ENCODE peak calls at places on chromosomes 16 and 17, in seven cellular contexts. M, I, U, N, L, F and H are unnamed samples.

GRCh38 chr16:85149776-85150175 is 37.5 kb upstream of the CIBAR2 start:
- DNase-seq in M (no peak), I (no peak), U (no peak), N (no peak), L (no peak), F (no peak), H (no peak)

GRCh38 chr16:7167651-7168050 is 165.0 kb upstream of the RBFOX1 start:
- DNase-seq in M (no peak), I (no peak), U (no peak), N (no peak), L (no peak), F (no peak), H (no peak)

GRCh38 chr16:20610892-20611349 is 34.8 kb upstream of the ACSM2B start:
- DNase-seq in M (no peak), I (no peak), U (no peak), N (peak), L (no peak), F (no peak), H (peak)

GRCh38 chr16:84959784-84960417 is 51.4 kb downstream of the ZDHHC7 start:
- DNase-seq in M (no peak), I (no peak), U (no peak), N (no peak), L (no peak), F (no peak), H (no peak)

GRCh38 chr17:4897198-4897657 is 2.1 kb upstream of the C17orf107 start:
- DNase-seq in M (no peak), I (no peak), U (no peak), N (no peak), L (no peak), F (no peak), H (no peak)

GRCh38 chr17:70137451-70138230 is 31.7 kb upstream of the KCNJ2 start:
- DNase-seq in M (peak), I (peak), U (no peak), N (peak), L (no peak), F (peak), H (peak)

GRCh38 chr17:7856081-7856791 is 1.1 kb downstream of the NAA38 start:
- DNase-seq in M (no peak), I (peak), U (no peak), N (peak), L (peak), F (no peak), H (peak)

GRCh38 chr17:78734841-78735641 is 47.0 kb downstream of the CYTH1 start:
- DNase-seq in M (no peak), I (no peak), U (no peak), N (no peak), L (no peak), F (no peak), H (no peak)

GRCh38 chr16:72198641-72199250 is 26.8 kb upstream of the PMFBP1 start:
- DNase-seq in M (no peak), I (no peak), U (no peak), N (no peak), L (no peak), F (no peak), H (peak)

GRCh38 chr16:85856054-85856453 is 42.9 kb upstream of the IRF8 start:
- DNase-seq in M (no peak), I (no peak), U (no peak), N (no peak), L (no peak), F (no peak), H (no peak)

GRCh38 chr17:78953356-78954350 is 26.1 kb downstream of the LGALS3BP start:
- DNase-seq in M (no peak), I (no peak), U (no peak), N (no peak), L (no peak), F (no peak), H (peak)